ENCODE peak calls at places on chromosome 3, in nine cellular contexts. S is osteoblast, O is mesendoderm, X is NCI-H1694 treated with DMSO at 0.1 percent for 48 hours, G is pancreas, J is GM20000, T is GM12865, M is T-helper 1 cell, N is neuronal stem cell. Y is an unnamed sample.

GRCh38 chr3:40170395-40170794 is 139.1 kb upstream of the EIF1B start:
- DNase-seq in S (no peak), O (peak), X (no peak), G (no peak), J (peak), T (peak), M (no peak), N (no peak), Y (no peak)

GRCh38 chr3:147838650-147839049 is 429.5 kb downstream of the ZIC1 start:
- DNase-seq in S (no peak), O (peak), X (no peak), G (no peak), J (no peak), T (peak), M (no peak), N (no peak), Y (peak)

GRCh38 chr3:71487418-71487817 is 96.1 kb downstream of the FOXP1 start:
- DNase-seq in S (no peak), O (no peak), X (no peak), G (no peak), J (no peak), T (no peak), M (no peak), N (no peak), Y (no peak)

GRCh38 chr3:57796261-57796660 is 40.2 kb downstream of the SLMAP start:
- DNase-seq in S (no peak), O (peak), X (no peak), G (no peak), J (no peak), T (no peak), M (no peak), N (no peak), Y (no peak)

GRCh38 chr3:63625161-63625560 is 27.3 kb upstream of the SNTN start:
- DNase-seq in S (peak), O (no peak), X (no peak), G (no peak), J (no peak), T (no peak), M (no peak), N (no peak), Y (peak)

GRCh38 chr3:117510396-117510795 is 800.8 kb downstream of the TUSC7 start:
- DNase-seq in S (peak), O (no peak), X (no peak), G (no peak), J (no peak), T (no peak), M (no peak), N (no peak), Y (peak)

GRCh38 chr3:88960019-88960418 is 147.4 kb upstream of the EPHA3 start:
- DNase-seq in S (no peak), O (no peak), X (no peak), G (no peak), J (no peak), T (no peak), M (no peak), N (no peak), Y (no peak)

GRCh38 chr3:170585008-170585936 is 603 bp downstream of the SLC7A14 start:
- DNase-seq in S (peak), O (peak), X (no peak), G (peak), J (peak), T (no peak), M (no peak), N (no peak), Y (no peak)

GRCh38 chr3:171842864-171843511 is at the start of gene TMEM212:
- DNase-seq in S (no peak), O (peak), X (no peak), G (no peak), J (no peak), T (no peak), M (no peak), N (no peak), Y (peak)

GRCh38 chr3:143002083-143002712 is 828 bp downstream of the U2SURP start:
- DNase-seq in S (peak), O (peak), X (peak), G (no peak), J (no peak), T (peak), M (no peak), N (no peak), Y (peak)

GRCh38 chr3:52839892-52840545 is 5.2 kb upstream of the MUSTN1 start:
- DNase-seq in S (peak), O (no peak), X (no peak), G (no peak), J (no peak), T (no peak), M (no peak), N (no peak), Y (no peak)

GRCh38 chr3:98846101-98846500 is 55.4 kb downstream of the DCBLD2 start:
- DNase-seq in S (peak), O (no peak), X (no peak), G (no peak), J (no peak), T (no peak), M (no peak), N (no peak), Y (peak)

GRCh38 chr3:71607364-71607763 is 23.8 kb upstream of the FOXP1 start:
- DNase-seq in S (no peak), O (no peak), X (no peak), G (no peak), J (no peak), T (no peak), M (no peak), N (no peak), Y (no peak)

GRCh38 chr3:183581496-183582155 is 26.1 kb upstream of the KLHL6 start:
- DNase-seq in S (no peak), O (no peak), X (no peak), G (no peak), J (no peak), T (no peak), M (no peak), N (no peak), Y (no peak)

GRCh38 chr3:156341831-156342416 is 213.0 kb downstream of the SSR3 start:
- DNase-seq in S (no peak), O (no peak), X (no peak), G (no peak), J (peak), T (peak), M (no peak), N (no peak), Y (no peak)

GRCh38 chr3:139074565-139075115 is 29.9 kb upstream of the PRR23C start:
- DNase-seq in S (no peak), O (no peak), X (no peak), G (no peak), J (no peak), T (no peak), M (no peak), N (no peak), Y (no peak)

GRCh38 chr3:79521221-79521848 is 246.5 kb downstream of the ROBO1 start:
- DNase-seq in S (no peak), O (peak), X (no peak), G (no peak), J (no peak), T (peak), M (no peak), N (peak), Y (peak)

GRCh38 chr3:11136871-11137626 is 17.2 kb upstream of the HRH1 start:
- DNase-seq in S (peak), O (peak), X (no peak), G (no peak), J (no peak), T (no peak), M (no peak), N (no peak), Y (peak)

GRCh38 chr3:123642182-123642956 is 57.5 kb upstream of the HACD2 start:
- DNase-seq in S (peak), O (peak), X (peak), G (no peak), J (peak), T (peak), M (no peak), N (peak), Y (peak)

GRCh38 chr3:16329792-16330061 is 64.7 kb downstream of the OXNAD1 start:
- DNase-seq in S (no peak), O (peak), X (no peak), G (no peak), J (no peak), T (no peak), M (no peak), N (peak), Y (no peak)

GRCh38 chr3:102194760-102195159 is 240.1 kb upstream of the ZPLD1 start:
- DNase-seq in S (no peak), O (no peak), X (no peak), G (no peak), J (no peak), T (peak), M (no peak), N (no peak), Y (no peak)

GRCh38 chr3:37768107-37768809 is 93.4 kb upstream of the CTDSPL start:
- DNase-seq in S (no peak), O (peak), X (no peak), G (no peak), J (no peak), T (no peak), M (no peak), N (no peak), Y (no peak)

GRCh38 chr3:134341391-134341790 is 32.9 kb downstream of the AMOTL2 start:
- DNase-seq in S (no peak), O (no peak), X (no peak), G (no peak), J (no peak), T (no peak), M (no peak), N (no peak), Y (no peak)

GRCh38 chr3:10779293-10779805 is 36.7 kb upstream of the SLC6A11 start:
- DNase-seq in S (no peak), O (no peak), X (no peak), G (no peak), J (no peak), T (no peak), M (no peak), N (no peak), Y (no peak)